ENCODE peak calls at places on chromosomes 11 and 22, in five cellular contexts. I is stomach; D is stimulated activated CD4-positive, alpha-beta T cell treated with anti-CD3 and anti-CD28 coated beads, Interleukin-2, amount 100 ng/mL, for 48 hours; M is AG09319; L is OCI-M1. F is an unnamed sample.

GRCh38 chr22:27518583-27519437 is 282.7 kb downstream of the MN1 start:
- DNase-seq in I (no peak), L (no peak), D (no peak), M (no peak), F (no peak)

GRCh38 chr11:72138821-72139390 is 3.4 kb downstream of the FOLR3 start:
- DNase-seq in L (no peak), I (no peak), M (no peak), D (no peak), F (no peak)

GRCh38 chr22:36116127-36116526 is 44.4 kb downstream of the APOL3 start:
- DNase-seq in I (no peak), L (no peak), M (no peak), D (no peak), F (no peak)

GRCh38 chr11:128335729-128336128 is 251.6 kb downstream of the ETS1 start:
- DNase-seq in D (no peak), I (no peak), L (no peak), M (no peak), F (no peak)

GRCh38 chr11:62933775-62934495 is 12.8 kb upstream of the CHRM1 start:
- DNase-seq in D (no peak), I (no peak), L (no peak), M (no peak), F (no peak)

GRCh38 chr11:110376711-110377324 is 52.9 kb upstream of the FDX1 start:
- DNase-seq in M (peak), I (peak), L (peak), D (no peak), F (peak)

GRCh38 chr11:78347956-78348355 is 69.7 kb downstream of the GAB2 start:
- DNase-seq in M (no peak), L (peak), D (no peak), I (no peak), F (no peak)

GRCh38 chr22:25199726-25200520 is at the start of gene CRYBB3:
- DNase-seq in D (no peak), L (no peak), I (no peak), M (no peak), F (no peak)

GRCh38 chr22:38694049-38694448 is 6.7 kb downstream of the JOSD1 start:
- DNase-seq in I (no peak), M (no peak), L (no peak), D (no peak), F (no peak)

GRCh38 chr11:12677131-12677530 is 2.9 kb downstream of the TEAD1 start:
- DNase-seq in M (no peak), L (no peak), I (no peak), D (no peak), F (no peak)

F was measured in KBM-7.